ENCODE peak calls at places on chromosomes 1 and 21, in six cellular contexts. Y is psoas muscle, W is tibial nerve, R is A549, X is right lobe of liver, B is endodermal cell. H is an unnamed sample.

GRCh38 chr1:168221275-168221674 is 4.5 kb upstream of the SFT2D2 start:
- DNase-seq in Y (no peak), B (no peak), R (no peak), W (no peak), X (no peak), H (no peak)

GRCh38 chr1:156750932-156751723 is at the start of gene HDGF:
- DNase-seq in B (peak; percentile 82), Y (peak; percentile 87), R (no peak), W (peak; percentile 39), X (peak; percentile 65), H (peak; percentile 61)

GRCh38 chr1:201385299-201385891 is 7.9 kb upstream of the TNNT2 start:
- DNase-seq in W (peak; percentile 30), X (peak; percentile 67), Y (peak; percentile 73), B (peak; percentile 95), R (peak; percentile 76), H (no peak)

GRCh38 chr1:11280719-11281376 is 7.8 kb downstream of the UBIAD1 start:
- DNase-seq in B (no peak), W (no peak), X (no peak), R (no peak), Y (no peak), H (no peak)

GRCh38 chr1:179089827-179090482 is 8.1 kb downstream of the TOR3A start:
- DNase-seq in R (no peak), W (no peak), Y (no peak), B (no peak), X (peak; percentile 77), H (no peak)

GRCh38 chr1:111570781-111571181 is 48.8 kb upstream of the RAP1A start:
- DNase-seq in Y (no peak), B (peak; percentile 80), R (no peak), X (no peak), W (no peak), H (no peak)

GRCh38 chr1:20442920-20443625 is 42.9 kb downstream of the CAMK2N1 start:
- DNase-seq in R (no peak), B (no peak), X (no peak), Y (no peak), W (no peak), H (no peak)

GRCh38 chr21:14901482-14901958 is 163.3 kb downstream of the NRIP1 start:
- DNase-seq in W (no peak), B (no peak), Y (no peak), X (no peak), R (no peak), H (no peak)

GRCh38 chr1:192544983-192545393 is 30.6 kb upstream of the RGS1 start:
- DNase-seq in R (peak; percentile 13), X (no peak), B (no peak), Y (no peak), W (no peak), H (no peak)

GRCh38 chr1:204647114-204647804 is 38.3 kb downstream of the LRRN2 start:
- DNase-seq in W (no peak), R (peak; percentile 94), X (no peak), Y (no peak), B (peak; percentile 87), H (no peak)

GRCh38 chr1:193540511-193540910 is 354.1 kb upstream of the B3GALT2 start:
- DNase-seq in X (no peak), Y (no peak), B (no peak), R (no peak), W (no peak), H (no peak)

DNA sequence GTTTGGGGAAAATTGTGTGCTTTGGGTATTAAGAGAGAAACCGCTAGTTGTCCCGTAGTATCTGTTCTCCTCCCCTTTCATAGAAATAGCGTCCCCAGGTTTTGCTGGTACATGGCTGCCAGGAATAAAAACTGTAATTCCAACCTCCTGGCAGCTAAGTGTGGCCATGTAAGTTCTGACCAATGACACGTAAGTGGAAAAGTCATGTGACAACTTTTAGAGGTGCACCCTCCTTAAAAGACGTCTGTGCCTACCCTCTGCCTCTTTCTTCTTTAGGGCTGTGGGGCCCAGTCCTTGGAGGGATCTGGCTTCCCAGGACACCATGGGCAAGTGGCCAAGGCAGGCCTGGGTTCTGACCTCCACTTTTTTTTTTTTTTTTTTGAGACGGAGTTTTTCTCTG is 59.3 kb downstream of the UMODL1 start:
- DNase-seq in Y (no peak), B (no peak), W (no peak), R (no peak), X (no peak), H (no peak)
- H3K4me3 ChIP-seq in Y (no peak overlapping the region), B (no peak overlapping the region), W (no peak overlapping the region), R (no peak overlapping the region), X (no peak overlapping the region), H (no peak overlapping the region)

GRCh38 chr1:60694980-60695379 is 387.4 kb upstream of the NFIA start:
- DNase-seq in W (no peak), Y (no peak), R (no peak), X (no peak), B (no peak), H (no peak)
- TF ChIP-seq CTCF in W (no peak), Y (no peak), R (no peak), X (no peak), B (no peak), H (no peak)

DNA sequence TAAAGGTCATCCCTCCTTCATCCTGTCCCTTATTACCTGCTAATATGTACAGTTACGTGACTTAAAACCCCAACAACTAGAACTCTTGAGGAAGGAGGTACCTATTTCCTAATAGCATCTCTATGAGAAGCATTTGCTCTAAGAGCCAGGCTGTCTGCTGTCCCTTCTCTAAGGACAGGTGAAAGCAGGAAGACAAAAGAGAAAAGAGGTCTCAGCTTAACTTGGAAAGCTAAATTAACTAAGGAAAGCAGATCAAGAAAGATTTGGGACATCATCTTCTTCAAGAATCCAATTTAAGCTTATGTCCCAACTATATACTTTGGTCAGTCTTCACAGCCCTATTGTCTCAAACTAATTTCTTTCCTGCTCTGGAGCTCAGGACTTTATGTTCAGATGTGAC is 2.9 kb downstream of the EGLN1 start:
- DNase-seq in Y (no peak), R (no peak), X (no peak), B (no peak), W (no peak), H (no peak)
- H3K27ac ChIP-seq in Y (peak overlapping the region; percentile 99), R (peak overlapping the region; percentile 87), X (peak overlapping the region; percentile 99), B (no peak overlapping the region), W (peak overlapping the region; percentile 47), H (peak overlapping the region; percentile 100)

GRCh38 chr1:14600405-14601150 is 2.1 kb downstream of the KAZN start:
- DNase-seq in B (no peak), Y (no peak), W (no peak), R (no peak), X (no peak), H (no peak)
- H3K4me3 ChIP-seq in B (peak overlapping the region; percentile 85), Y (no peak overlapping the region), W (no peak overlapping the region), R (no peak overlapping the region), X (no peak overlapping the region), H (no peak overlapping the region)